ENCODE peak calls at places on chromosomes 2 and 18, in seven cellular contexts. Z, G, Y, K, O, R and T are unnamed samples.

GRCh38 chr2:128686881-128687550 is 368.3 kb upstream of the HS6ST1 start:
- DNase-seq in Z (no peak), G (no peak), Y (no peak), K (peak), O (no peak), R (no peak), T (no peak)

GRCh38 chr2:241804326-241805276 is 4.4 kb upstream of the NEU4 start:
- DNase-seq in Z (no peak), G (peak), Y (no peak), K (peak), O (no peak), R (peak), T (no peak)

GRCh38 chr2:24334245-24334633 is 26.1 kb downstream of the ITSN2 start:
- DNase-seq in Z (no peak), G (peak), Y (no peak), K (no peak), O (peak), R (no peak), T (no peak)

GRCh38 chr2:52423655-52424054 is 1343.9 kb upstream of the CHAC2 start:
- DNase-seq in Z (no peak), G (no peak), Y (no peak), K (no peak), O (no peak), R (no peak), T (no peak)

GRCh38 chr2:215598376-215598975 is 162.6 kb upstream of the FN1 start:
- DNase-seq in Z (no peak), G (no peak), Y (no peak), K (no peak), O (no peak), R (no peak), T (no peak)

GRCh38 chr2:121735520-121736074 is 1.1 kb downstream of the NIFK start:
- DNase-seq in Z (no peak), G (no peak), Y (no peak), K (no peak), O (no peak), R (no peak), T (no peak)

GRCh38 chr2:177268901-177269300 is 4.4 kb upstream of the NFE2L2 start:
- DNase-seq in Z (no peak), G (no peak), Y (no peak), K (no peak), O (no peak), R (no peak), T (no peak)

GRCh38 chr18:39799010-39799409 is 2156.0 kb upstream of the PIK3C3 start:
- DNase-seq in Z (no peak), G (no peak), Y (no peak), K (no peak), O (no peak), R (no peak), T (no peak)

GRCh38 chr2:215619989-215620388 is 184.1 kb upstream of the FN1 start:
- DNase-seq in Z (peak), G (no peak), Y (no peak), K (no peak), O (no peak), R (no peak), T (no peak)

GRCh38 chr2:167294031-167294774 is 405.9 kb downstream of the XIRP2 start:
- DNase-seq in Z (peak), G (no peak), Y (peak), K (no peak), O (no peak), R (no peak), T (no peak)

GRCh38 chr2:43057026-43057741 is 169.2 kb downstream of the ZFP36L2 start:
- DNase-seq in Z (no peak), G (peak), Y (no peak), K (no peak), O (no peak), R (peak), T (no peak)

GRCh38 chr2:224004105-224004715 is 34.9 kb downstream of the SERPINE2 start:
- DNase-seq in Z (no peak), G (no peak), Y (no peak), K (no peak), O (no peak), R (no peak), T (no peak)

GRCh38 chr2:86430368-86430767 is 10.8 kb upstream of the KDM3A start:
- DNase-seq in Z (no peak), G (no peak), Y (no peak), K (no peak), O (no peak), R (no peak), T (no peak)

GRCh38 chr2:82694431-82694830 is 1764.6 kb downstream of the SUCLG1 start:
- DNase-seq in Z (no peak), G (no peak), Y (no peak), K (no peak), O (no peak), R (no peak), T (no peak)

GRCh38 chr2:204470178-204470620 is 75.1 kb upstream of the PARD3B start:
- DNase-seq in Z (peak), G (no peak), Y (no peak), K (no peak), O (no peak), R (no peak), T (no peak)

GRCh38 chr2:46858697-46859080 is 56.9 kb downstream of the MCFD2 start:
- DNase-seq in Z (no peak), G (no peak), Y (no peak), K (no peak), O (no peak), R (no peak), T (no peak)

GRCh38 chr2:229431331-229431954 is 160.4 kb upstream of the PID1 start:
- DNase-seq in Z (peak), G (no peak), Y (peak), K (no peak), O (peak), R (no peak), T (no peak)

GRCh38 chr2:202429164-202429980 is 53.2 kb downstream of the BMPR2 start:
- DNase-seq in Z (no peak), G (no peak), Y (peak), K (no peak), O (no peak), R (no peak), T (no peak)

GRCh38 chr2:239722760-239723448 is 302.2 kb downstream of the NDUFA10 start:
- DNase-seq in Z (no peak), G (no peak), Y (no peak), K (no peak), O (no peak), R (peak), T (no peak)

GRCh38 chr18:68083131-68083530 is 566.6 kb upstream of the DSEL start:
- DNase-seq in Z (no peak), G (no peak), Y (no peak), K (no peak), O (peak), R (no peak), T (no peak)

GRCh38 chr2:30235008-30235655 is 3.8 kb downstream of the LBH start:
- DNase-seq in Z (no peak), G (no peak), Y (no peak), K (no peak), O (no peak), R (peak), T (no peak)

GRCh38 chr2:106160786-106161261 is 33.3 kb downstream of the UXS1 start:
- DNase-seq in Z (no peak), G (no peak), Y (no peak), K (no peak), O (no peak), R (no peak), T (no peak)

GRCh38 chr2:118806797-118807667 is 40.4 kb downstream of the EN1 start:
- DNase-seq in Z (no peak), G (no peak), Y (peak), K (no peak), O (no peak), R (no peak), T (no peak)

GRCh38 chr18:27004056-27004829 is 138.7 kb upstream of the AQP4 start:
- DNase-seq in Z (no peak), G (no peak), Y (no peak), K (peak), O (no peak), R (no peak), T (no peak)
- TF ChIP-seq CTCF in Z (no peak), G (peak), Y (peak), K (peak), O (peak), R (no peak), T (no peak)

DNA sequence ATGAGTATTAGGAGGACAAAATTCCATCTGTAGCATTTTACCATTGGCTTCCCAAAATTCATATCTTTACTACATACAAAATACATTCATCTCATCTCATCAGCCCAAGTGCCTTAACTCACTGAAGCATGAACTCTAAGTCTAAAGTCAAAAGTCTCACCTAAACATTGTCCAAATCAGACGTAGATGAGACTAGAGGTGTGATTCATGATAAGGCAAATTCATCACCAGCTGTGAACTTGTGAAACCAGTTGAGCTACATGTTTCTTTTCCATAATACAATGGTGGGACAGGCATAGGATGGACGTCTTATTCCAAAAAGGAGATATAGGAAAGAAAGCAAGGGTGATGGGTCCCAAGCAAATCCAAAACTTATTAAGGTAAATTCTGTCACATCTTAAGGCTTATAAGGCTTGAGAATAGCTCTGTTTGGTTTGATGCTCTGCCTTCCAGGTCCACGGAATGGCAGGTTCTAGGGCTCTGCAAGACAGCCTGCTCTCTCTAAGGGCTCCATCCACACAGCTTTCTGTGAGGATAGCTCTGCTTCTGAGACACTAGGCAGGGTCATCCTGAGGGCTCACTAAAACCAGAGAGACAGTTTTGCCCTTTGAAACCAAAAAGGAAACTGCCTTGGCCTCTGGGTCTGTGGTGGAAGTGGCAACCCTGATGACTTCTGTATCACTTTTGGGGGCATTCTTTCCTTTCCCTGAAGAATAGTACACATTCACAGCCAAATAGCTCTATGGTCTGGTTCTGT is 9.6 kb downstream of the IFIH1 start:
- DNase-seq in Z (no peak), G (no peak), Y (no peak), K (no peak), O (no peak), R (no peak), T (no peak)
- TF ChIP-seq CTCF in Z (no peak), G (no peak), Y (no peak), K (no peak), O (no peak), R (no peak), T (no peak)

GRCh38 chr18:36459786-36460185 is 162.3 kb downstream of the FHOD3 start:
- DNase-seq in Z (no peak), G (no peak), Y (no peak), K (no peak), O (no peak), R (no peak), T (no peak)
- TF ChIP-seq CTCF in Z (no peak), G (no peak), Y (no peak), K (no peak), O (no peak), R (no peak), T (no peak)

DNA sequence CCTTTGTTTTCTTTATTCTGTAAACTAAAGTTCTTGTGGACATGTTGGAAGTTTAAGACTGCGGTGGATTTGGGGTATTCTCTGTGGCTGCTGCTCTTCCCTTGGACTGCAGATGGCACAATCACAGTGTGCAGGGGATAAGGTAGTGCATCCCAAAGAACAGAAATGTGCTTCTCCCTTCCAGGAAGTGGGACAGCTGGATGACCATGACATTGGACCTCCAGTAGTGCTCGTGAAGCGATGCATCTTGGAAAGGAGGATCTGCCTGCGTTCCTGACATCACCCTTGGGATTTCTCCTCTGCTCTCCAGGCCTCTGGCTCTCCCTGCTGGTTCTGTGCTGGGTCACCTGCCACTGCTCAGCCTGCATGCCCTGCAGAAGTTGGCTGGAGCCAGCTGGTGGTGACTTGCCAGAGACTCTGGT is 109.9 kb downstream of the SLC4A3 start:
- DNase-seq in Z (peak), G (no peak), Y (peak), K (no peak), O (no peak), R (no peak), T (no peak)
- TF ChIP-seq CTCF in Z (peak), G (peak), Y (peak), K (no peak), O (peak), R (no peak), T (no peak)

GRCh38 chr2:10911291-10912075 is at the start of gene KCNF1:
- DNase-seq in Z (peak), G (no peak), Y (peak), K (no peak), O (peak), R (no peak), T (no peak)
- TF ChIP-seq CTCF in Z (peak), G (no peak), Y (peak), K (no peak), O (peak), R (no peak), T (no peak)